ENCODE peak calls at places on chromosome 2, in ten cellular contexts. T is left ventricle myocardium inferior, P is heart right ventricle, E is esophagus squamous epithelium, B is lung, Z is OCI-LY7, X is suprapubic skin, F is keratinocyte, Y is right atrium auricular region, W is fibroblast of lung. G is an unnamed sample.

GRCh38 chr2:18378020-18378653 is 182.3 kb downstream of the RDH14 start:
- DNase-seq in T (no peak), P (no peak), E (no peak), B (no peak), Z (peak; percentile 52), X (no peak), F (no peak), Y (no peak), W (peak; percentile 38), G (peak; percentile 36)

GRCh38 chr2:109058215-109058614 is 69.2 kb upstream of the EDAR start:
- DNase-seq in T (no peak), P (peak; percentile 33), E (no peak), B (no peak), Z (no peak), X (peak; percentile 52), F (no peak), Y (no peak), W (no peak), G (no peak)

GRCh38 chr2:30664761-30665358 is 142.4 kb downstream of the CAPN13 start:
- DNase-seq in T (no peak), P (no peak), E (no peak), B (peak; percentile 24), Z (no peak), X (no peak), F (peak; percentile 69), Y (peak; percentile 32), W (peak; percentile 98), G (peak; percentile 94)

GRCh38 chr2:105786231-105787230 is 41.8 kb downstream of the NCK2 start:
- DNase-seq in T (no peak), P (no peak), E (no peak), B (no peak), Z (no peak), X (no peak), F (no peak), Y (no peak), W (no peak), G (no peak)

GRCh38 chr2:240655931-240656886 is 26.5 kb downstream of the AQP12B start:
- DNase-seq in T (no peak), P (no peak), E (no peak), B (peak; percentile 22), Z (no peak), X (no peak), F (no peak), Y (peak; percentile 28), W (peak; percentile 40), G (peak; percentile 3)

GRCh38 chr2:207165121-207166038 is at the start of gene KLF7:
- DNase-seq in T (peak; percentile 41), P (peak; percentile 51), E (peak; percentile 39), B (peak; percentile 48), Z (no peak), X (peak; percentile 80), F (no peak), Y (peak; percentile 72), W (peak; percentile 58), G (no peak)

GRCh38 chr2:226911932-226912331 is 76.1 kb downstream of the RHBDD1 start:
- DNase-seq in T (no peak), P (no peak), E (no peak), B (no peak), Z (no peak), X (no peak), F (no peak), Y (no peak), W (peak; percentile 72), G (peak; percentile 80)

GRCh38 chr2:238709324-238709723 is 138.6 kb upstream of the TWIST2 start:
- DNase-seq in T (no peak), P (no peak), E (no peak), B (no peak), Z (no peak), X (no peak), F (no peak), Y (peak; percentile 26), W (no peak), G (no peak)

GRCh38 chr2:107569496-107569895 is 257.2 kb upstream of the RGPD4 start:
- DNase-seq in T (no peak), P (no peak), E (no peak), B (no peak), Z (no peak), X (no peak), F (no peak), Y (no peak), W (peak; percentile 33), G (no peak)

GRCh38 chr2:24360050-24360962 is at the start of gene ITSN2:
- DNase-seq in T (peak; percentile 87), P (peak; percentile 85), E (peak; percentile 17), B (peak; percentile 82), Z (peak; percentile 84), X (peak; percentile 92), F (no peak), Y (peak; percentile 70), W (peak; percentile 64), G (peak; percentile 54)

GRCh38 chr2:62604336-62604735 is 98.3 kb upstream of the TMEM17 start:
- DNase-seq in T (no peak), P (no peak), E (no peak), B (no peak), Z (no peak), X (no peak), F (peak; percentile 84), Y (no peak), W (peak; percentile 36), G (peak; percentile 96)

GRCh38 chr2:233408366-233409285 is 54.3 kb downstream of the DGKD start:
- DNase-seq in T (no peak), P (no peak), E (no peak), B (no peak), Z (no peak), X (peak; percentile 16), F (no peak), Y (peak; percentile 52), W (no peak), G (no peak)

GRCh38 chr2:86393521-86394490 is 47.4 kb upstream of the KDM3A start:
- DNase-seq in T (peak; percentile 30), P (no peak), E (no peak), B (peak; percentile 39), Z (no peak), X (no peak), F (no peak), Y (no peak), W (peak; percentile 55), G (peak; percentile 87)

GRCh38 chr2:172722481-172722880 is 13.2 kb upstream of the RAPGEF4 start:
- DNase-seq in T (no peak), P (no peak), E (no peak), B (no peak), Z (no peak), X (no peak), F (no peak), Y (no peak), W (peak; percentile 33), G (peak; percentile 59)

GRCh38 chr2:13560322-13560721 is 843.6 kb downstream of the TRIB2 start:
- DNase-seq in T (no peak), P (no peak), E (no peak), B (no peak), Z (no peak), X (no peak), F (no peak), Y (no peak), W (no peak), G (no peak)

GRCh38 chr2:112157472-112157871 is 19.3 kb downstream of the FBLN7 start:
- DNase-seq in T (no peak), P (no peak), E (no peak), B (no peak), Z (no peak), X (peak; percentile 16), F (no peak), Y (no peak), W (no peak), G (peak; percentile 33)

DNA sequence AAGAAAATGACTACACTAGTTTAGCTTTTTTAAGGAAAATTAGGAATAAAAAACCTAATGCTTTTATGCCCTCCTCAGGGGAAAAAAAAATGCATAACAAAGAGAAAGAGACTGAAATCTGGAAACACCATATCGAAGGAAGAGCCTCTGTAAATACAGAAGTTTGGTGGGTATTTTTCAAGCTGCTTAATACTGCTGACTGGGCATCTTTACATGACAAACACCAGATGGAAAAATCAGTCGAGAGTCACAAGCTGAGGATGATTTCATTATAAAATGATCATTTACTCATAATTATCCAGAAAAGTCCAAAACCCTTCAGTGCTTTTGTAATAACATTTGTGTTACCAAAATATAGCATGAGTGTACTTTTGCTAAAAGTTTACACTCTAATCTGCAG is 1600.7 kb upstream of the ACVR2A start:
- DNase-seq in T (no peak), P (no peak), E (no peak), B (no peak), Z (no peak), X (no peak), F (no peak), Y (no peak), W (no peak), G (no peak)
- TF ChIP-seq CTCF in T (no peak), P (no peak), E (no peak), B (no peak), Z (no peak), X (no peak), F (no peak), Y (no peak), W (no peak), G (no peak)

DNA sequence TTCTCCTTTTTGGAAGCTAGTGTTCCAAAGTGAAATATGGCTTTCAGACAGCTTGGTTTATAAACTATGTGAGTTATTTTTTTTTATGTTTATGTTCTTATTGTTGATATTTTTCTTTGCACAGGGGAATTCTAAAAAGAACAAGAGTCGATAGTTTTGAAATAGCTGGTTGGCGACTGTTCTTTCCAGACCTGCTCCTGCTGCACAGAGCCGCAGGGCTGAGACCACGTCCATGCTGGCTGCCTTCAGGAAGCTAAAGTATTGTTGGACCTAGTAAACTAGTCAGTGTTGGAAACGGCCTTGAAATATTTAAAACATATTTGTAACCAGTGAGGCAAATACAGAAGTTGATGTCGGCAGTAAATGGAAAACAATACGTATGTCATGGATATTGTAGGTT is 15.4 kb upstream of the STON1 start:
- DNase-seq in T (no peak), P (no peak), E (no peak), B (no peak), Z (no peak), X (no peak), F (no peak), Y (no peak), W (peak; percentile 22), G (no peak)
- H3K36me3 ChIP-seq in T (peaks cover 48% of the 10 kb centered on the region), P (peaks cover 5% of the 10 kb centered on the region), E (peaks cover 98% of the 10 kb centered on the region), B (peaks cover 14% of the 10 kb centered on the region), Z (peaks cover 88% of the 10 kb centered on the region), X (peaks cover 68% of the 10 kb centered on the region), F (peaks cover 10% of the 10 kb centered on the region), Y (peaks cover 24% of the 10 kb centered on the region), W (peaks cover 1% of the 10 kb centered on the region), G (peaks cover 9% of the 10 kb centered on the region)

GRCh38 chr2:116435648-116436047 is 1378.8 kb upstream of the DDX18 start:
- DNase-seq in T (no peak), P (no peak), E (no peak), B (no peak), Z (no peak), X (no peak), F (no peak), Y (no peak), W (no peak), G (no peak)
- TF ChIP-seq CTCF in T (no peak), P (no peak), E (no peak), B (no peak), Z (no peak), X (no peak), F (no peak), Y (no peak), W (no peak), G (no peak)

GRCh38 chr2:210009896-210010295 is 7.5 kb downstream of the RPE start:
- DNase-seq in T (no peak), P (no peak), E (no peak), B (no peak), Z (no peak), X (no peak), F (no peak), Y (no peak), W (no peak), G (no peak)
- H3K36me3 ChIP-seq in T (peaks cover 39% of the 10 kb centered on the region), P (no peaks in the 10 kb centered on the region), E (peaks cover 66% of the 10 kb centered on the region), B (peaks cover 6% of the 10 kb centered on the region), Z (peaks cover 99% of the 10 kb centered on the region), X (peaks cover 12% of the 10 kb centered on the region), F (peaks cover 8% of the 10 kb centered on the region), Y (peaks cover 15% of the 10 kb centered on the region), W (no peaks in the 10 kb centered on the region), G (peaks cover 13% of the 10 kb centered on the region)

G was measured in bronchial epithelial cell.